ENCODE peak calls at places on chromosome 19, in ten cellular contexts. E, A, S, Q, T, X, C, Y, F and W are unnamed samples.

GRCh38 chr19:43901395-43902390 is 33.4 kb downstream of the ZNF45 start:
- DNase-seq in S (peak), E (peak), A (peak), X (peak), Y (peak), F (peak), T (no peak), C (peak), Q (peak), W (peak)

GRCh38 chr19:45613926-45614725 is 12.1 kb upstream of the GPR4 start:
- DNase-seq in X (no peak), E (no peak), A (no peak), S (no peak), Y (no peak), F (no peak), Q (no peak), T (no peak), C (peak), W (peak)

GRCh38 chr19:29507081-29507860 is 18.5 kb upstream of the VSTM2B start:
- DNase-seq in S (no peak), F (no peak), T (no peak), E (no peak), Q (no peak), X (no peak), C (no peak), Y (no peak), A (no peak), W (no peak)

GRCh38 chr19:44925114-44925891 is 10.9 kb downstream of the APOC1 start:
- DNase-seq in A (no peak), Y (peak), Q (no peak), E (no peak), X (peak), S (peak), T (no peak), C (no peak), F (no peak), W (no peak)

GRCh38 chr19:55947532-55947931 is at the start of gene NLRP8:
- DNase-seq in S (no peak), A (no peak), C (no peak), Y (no peak), X (no peak), F (no peak), T (no peak), Q (no peak), E (no peak), W (no peak)

GRCh38 chr19:40467007-40467565 is 285 bp downstream of the SPTBN4 start:
- DNase-seq in Q (no peak), T (no peak), X (no peak), F (no peak), Y (no peak), A (peak), S (no peak), E (no peak), C (no peak), W (no peak)

GRCh38 chr19:45469835-45470146 is 2.0 kb downstream of the FOSB start:
- DNase-seq in Y (no peak), Q (no peak), S (no peak), X (no peak), F (peak), E (no peak), A (peak), T (peak), C (no peak), W (peak)

GRCh38 chr19:49361438-49362047 is 673 bp downstream of the TEAD2 start:
- DNase-seq in C (peak), S (no peak), A (peak), Y (no peak), F (no peak), Q (no peak), X (no peak), E (peak), T (no peak), W (peak)

GRCh38 chr19:17841810-17842662 is 5.7 kb downstream of the JAK3 start:
- DNase-seq in T (peak), S (peak), A (peak), E (peak), X (no peak), Q (no peak), Y (peak), F (peak), C (no peak), W (peak)

GRCh38 chr19:48556163-48556562 is 4.2 kb downstream of the SULT2B1 start:
- DNase-seq in X (no peak), Y (no peak), F (peak), S (no peak), T (no peak), E (no peak), C (no peak), Q (no peak), A (no peak), W (peak)

GRCh38 chr19:39852882-39853281 is 6.7 kb upstream of the FBL start:
- DNase-seq in Y (no peak), F (no peak), A (no peak), C (no peak), T (no peak), Q (no peak), X (no peak), E (no peak), S (no peak), W (no peak)

GRCh38 chr19:2602391-2603181 is 99.9 kb downstream of the GNG7 start:
- DNase-seq in A (peak), Q (no peak), Y (peak), E (no peak), T (no peak), C (peak), F (no peak), S (peak), X (no peak), W (peak)

GRCh38 chr19:46697142-46697960 is 19.6 kb downstream of the PRKD2 start:
- DNase-seq in F (peak), Y (no peak), T (no peak), S (no peak), A (peak), X (peak), C (no peak), Q (no peak), E (peak), W (no peak)

GRCh38 chr19:35164418-35164817 is 9.9 kb downstream of the FXYD5 start:
- DNase-seq in Q (no peak), E (no peak), A (no peak), T (no peak), F (no peak), S (no peak), C (no peak), X (no peak), Y (no peak), W (no peak)

GRCh38 chr19:19009951-19010350 is 23.4 kb downstream of the SUGP2 start:
- DNase-seq in X (no peak), A (no peak), F (no peak), E (no peak), C (no peak), T (no peak), S (no peak), Q (no peak), Y (no peak), W (no peak)

GRCh38 chr19:18675779-18676178 is 7.7 kb upstream of the CRTC1 start:
- DNase-seq in Y (no peak), T (no peak), S (no peak), A (no peak), F (no peak), Q (no peak), C (no peak), X (no peak), E (no peak), W (no peak)

GRCh38 chr19:21147540-21147939 is 5.7 kb downstream of the ZNF431 start:
- DNase-seq in F (no peak), C (no peak), E (no peak), Q (no peak), A (no peak), X (no peak), Y (no peak), T (no peak), S (no peak), W (no peak)

GRCh38 chr19:39996218-39996810 is 546 bp upstream of the ZNF546 start:
- DNase-seq in X (no peak), A (peak), T (no peak), F (peak), Y (no peak), E (no peak), S (peak), Q (no peak), C (peak), W (peak)

GRCh38 chr19:8174706-8175105 is 25.3 kb upstream of the FBN3 start:
- DNase-seq in E (no peak), T (no peak), Q (no peak), A (no peak), S (no peak), X (no peak), Y (no peak), C (no peak), F (no peak), W (no peak)

GRCh38 chr19:35266904-35267817 is 1.6 kb upstream of the USF2 start:
- DNase-seq in E (no peak), Q (no peak), C (no peak), F (peak), X (no peak), Y (peak), S (no peak), T (no peak), A (no peak), W (no peak)

GRCh38 chr19:17454579-17454978 is 6.1 kb upstream of the TMEM221 start:
- DNase-seq in Y (no peak), S (no peak), F (peak), E (no peak), T (no peak), Q (no peak), C (no peak), X (no peak), A (peak), W (no peak)

GRCh38 chr19:32676186-32676894 is 692 bp downstream of the RGS9BP start:
- DNase-seq in T (no peak), Y (no peak), C (no peak), Q (no peak), S (no peak), A (peak), F (peak), E (peak), X (no peak), W (no peak)

GRCh38 chr19:12721656-12722565 is 1.8 kb downstream of the TNPO2 start:
- DNase-seq in S (peak), A (peak), X (peak), E (peak), Y (peak), F (peak), Q (peak), C (no peak), T (no peak), W (no peak)

GRCh38 chr19:58394821-58395219 is 636 bp upstream of the RNF225 start:
- DNase-seq in T (no peak), C (no peak), F (no peak), E (no peak), A (no peak), Y (no peak), Q (no peak), S (no peak), X (no peak), W (no peak)

GRCh38 chr19:8611890-8612806 is 1.6 kb upstream of the ADAMTS10 start:
- DNase-seq in S (no peak), A (no peak), T (no peak), X (no peak), C (no peak), Y (no peak), E (no peak), F (no peak), Q (no peak), W (peak)

GRCh38 chr19:3257071-3257470 is 32.6 kb downstream of the CELF5 start:
- DNase-seq in Y (no peak), S (no peak), E (no peak), T (no peak), A (no peak), F (no peak), X (no peak), Q (no peak), C (no peak), W (no peak)